ENCODE peak calls at places on chromosome 10, in six cellular contexts. S, B, Q, X, W and N are unnamed samples.

GRCh38 chr10:22712959-22713852 is 1.2 kb downstream of the PIP4K2A start:
- DNase-seq in S (peak), B (no peak), Q (peak), X (no peak), W (no peak), N (no peak)

GRCh38 chr10:87752571-87752970 is 65.5 kb downstream of the ATAD1 start:
- DNase-seq in S (no peak), B (no peak), Q (no peak), X (no peak), W (peak), N (no peak)

GRCh38 chr10:125299476-125299875 is 139.1 kb upstream of the CTBP2 start:
- DNase-seq in S (no peak), B (no peak), Q (no peak), X (no peak), W (no peak), N (no peak)

GRCh38 chr10:21083861-21084260 is 186.8 kb upstream of the NEBL start:
- DNase-seq in S (no peak), B (no peak), Q (no peak), X (no peak), W (no peak), N (no peak)

GRCh38 chr10:80713398-80713928 is 175.8 kb downstream of the SH2D4B start:
- DNase-seq in S (no peak), B (no peak), Q (no peak), X (no peak), W (no peak), N (no peak)

GRCh38 chr10:15123749-15124184 is 26.6 kb downstream of the RPP38 start:
- DNase-seq in S (no peak), B (no peak), Q (no peak), X (no peak), W (peak), N (no peak)

GRCh38 chr10:5079306-5079830 is 14.8 kb upstream of the AKR1C3 start:
- DNase-seq in S (no peak), B (no peak), Q (no peak), X (no peak), W (no peak), N (no peak)

GRCh38 chr10:57955076-57955475 is 312.6 kb downstream of the IPMK start:
- DNase-seq in S (no peak), B (no peak), Q (no peak), X (no peak), W (peak), N (no peak)

GRCh38 chr10:112404612-112405011 is 30.7 kb downstream of the ACSL5 start:
- DNase-seq in S (no peak), B (no peak), Q (no peak), X (no peak), W (no peak), N (no peak)

GRCh38 chr10:114541081-114541833 is 116.8 kb downstream of the ABLIM1 start:
- DNase-seq in S (no peak), B (no peak), Q (no peak), X (peak), W (peak), N (no peak)